ENCODE peak calls at places on chromosome 19, in eight cellular contexts. One of them, this sample, is unnamed.

GRCh38 chr19:45824531-45825262 is 9.6 kb upstream of the RSPH6A start:
- DNase-seq in T-cell: no peak
- DNase-seq in NCI-H2171: no peak
- DNase-seq in naive thymus-derived CD4-positive, alpha-beta T cell: no peak
- DNase-seq in sigmoid colon: no peak
- DNase-seq in Jurkat, Clone E6-1: peak; percentile 66
- DNase-seq in AG10803: no peak
- DNase-seq in WTC11: no peak
- DNase-seq in this sample: no peak

GRCh38 chr19:6712231-6712630 is 8.2 kb downstream of the C3 start:
- DNase-seq in T-cell: no peak
- DNase-seq in NCI-H2171: no peak
- DNase-seq in naive thymus-derived CD4-positive, alpha-beta T cell: no peak
- DNase-seq in sigmoid colon: no peak
- DNase-seq in Jurkat, Clone E6-1: no peak
- DNase-seq in AG10803: no peak
- DNase-seq in WTC11: no peak
- DNase-seq in this sample: no peak

GRCh38 chr19:48638831-48639381 is 1.7 kb upstream of the DBP start:
- DNase-seq in T-cell: no peak
- DNase-seq in NCI-H2171: no peak
- DNase-seq in naive thymus-derived CD4-positive, alpha-beta T cell: no peak
- DNase-seq in sigmoid colon: no peak
- DNase-seq in Jurkat, Clone E6-1: no peak
- DNase-seq in AG10803: no peak
- DNase-seq in WTC11: peak; percentile 68
- DNase-seq in this sample: no peak

GRCh38 chr19:31338069-31338767 is 11.0 kb downstream of the TSHZ3 start:
- DNase-seq in T-cell: peak; percentile 26
- DNase-seq in NCI-H2171: no peak
- DNase-seq in naive thymus-derived CD4-positive, alpha-beta T cell: no peak
- DNase-seq in sigmoid colon: peak; percentile 92
- DNase-seq in Jurkat, Clone E6-1: peak; percentile 41
- DNase-seq in AG10803: peak; percentile 29
- DNase-seq in WTC11: peak; percentile 79
- DNase-seq in this sample: peak; percentile 42

GRCh38 chr19:18939922-18940775 is 868 bp downstream of the HOMER3 start:
- DNase-seq in T-cell: no peak
- DNase-seq in NCI-H2171: no peak
- DNase-seq in naive thymus-derived CD4-positive, alpha-beta T cell: no peak
- DNase-seq in sigmoid colon: peak; percentile 84
- DNase-seq in Jurkat, Clone E6-1: no peak
- DNase-seq in AG10803: peak; percentile 44
- DNase-seq in WTC11: peak; percentile 80
- DNase-seq in this sample: peak; percentile 26

GRCh38 chr19:19087676-19088075 is 23.9 kb downstream of the SLC25A42 start:
- DNase-seq in T-cell: no peak
- DNase-seq in NCI-H2171: no peak
- DNase-seq in naive thymus-derived CD4-positive, alpha-beta T cell: no peak
- DNase-seq in sigmoid colon: no peak
- DNase-seq in Jurkat, Clone E6-1: no peak
- DNase-seq in AG10803: no peak
- DNase-seq in WTC11: no peak
- DNase-seq in this sample: no peak

GRCh38 chr19:7916137-7916907 is 1.7 kb downstream of the TGFBR3L start:
- DNase-seq in T-cell: peak; percentile 49
- DNase-seq in NCI-H2171: peak; percentile 55
- DNase-seq in naive thymus-derived CD4-positive, alpha-beta T cell: no peak
- DNase-seq in sigmoid colon: no peak
- DNase-seq in Jurkat, Clone E6-1: peak; percentile 41
- DNase-seq in AG10803: no peak
- DNase-seq in WTC11: peak; percentile 60
- DNase-seq in this sample: no peak

GRCh38 chr19:33345163-33345562 is 28.3 kb upstream of the CEBPG start:
- DNase-seq in T-cell: no peak
- DNase-seq in NCI-H2171: no peak
- DNase-seq in naive thymus-derived CD4-positive, alpha-beta T cell: no peak
- DNase-seq in sigmoid colon: no peak
- DNase-seq in Jurkat, Clone E6-1: no peak
- DNase-seq in AG10803: no peak
- DNase-seq in WTC11: no peak
- DNase-seq in this sample: no peak

GRCh38 chr19:51600940-51601575 is 29.1 kb downstream of the SIGLEC5 start:
- DNase-seq in T-cell: peak; percentile 4
- DNase-seq in NCI-H2171: no peak
- DNase-seq in naive thymus-derived CD4-positive, alpha-beta T cell: no peak
- DNase-seq in sigmoid colon: no peak
- DNase-seq in Jurkat, Clone E6-1: no peak
- DNase-seq in AG10803: no peak
- DNase-seq in WTC11: peak; percentile 44
- DNase-seq in this sample: no peak

GRCh38 chr19:46660008-46660517 is 919 bp downstream of the DACT3 start:
- DNase-seq in T-cell: no peak
- DNase-seq in NCI-H2171: no peak
- DNase-seq in naive thymus-derived CD4-positive, alpha-beta T cell: no peak
- DNase-seq in sigmoid colon: peak; percentile 74
- DNase-seq in Jurkat, Clone E6-1: no peak
- DNase-seq in AG10803: no peak
- DNase-seq in WTC11: peak; percentile 38
- DNase-seq in this sample: no peak

GRCh38 chr19:39433480-39434079 is 2.2 kb downstream of the RPS16 start:
- DNase-seq in T-cell: no peak
- DNase-seq in NCI-H2171: no peak
- DNase-seq in naive thymus-derived CD4-positive, alpha-beta T cell: no peak
- DNase-seq in sigmoid colon: no peak
- DNase-seq in Jurkat, Clone E6-1: no peak
- DNase-seq in AG10803: no peak
- DNase-seq in WTC11: no peak
- DNase-seq in this sample: no peak

GRCh38 chr19:45498411-45499195 is at the start of gene PPM1N:
- DNase-seq in T-cell: peak; percentile 65
- DNase-seq in NCI-H2171: no peak
- DNase-seq in naive thymus-derived CD4-positive, alpha-beta T cell: peak; percentile 49
- DNase-seq in sigmoid colon: no peak
- DNase-seq in Jurkat, Clone E6-1: peak; percentile 59
- DNase-seq in AG10803: peak; percentile 19
- DNase-seq in WTC11: peak; percentile 80
- DNase-seq in this sample: no peak

GRCh38 chr19:5961969-5962945 is 15.7 kb downstream of the RANBP3 start:
- DNase-seq in T-cell: peak; percentile 76
- DNase-seq in NCI-H2171: peak; percentile 44
- DNase-seq in naive thymus-derived CD4-positive, alpha-beta T cell: peak; percentile 91
- DNase-seq in sigmoid colon: no peak
- DNase-seq in Jurkat, Clone E6-1: peak; percentile 86
- DNase-seq in AG10803: peak; percentile 67
- DNase-seq in WTC11: no peak
- DNase-seq in this sample: no peak

GRCh38 chr19:51259348-51260245 is 8.7 kb downstream of the SIGLECL1 start:
- DNase-seq in T-cell: peak; percentile 10
- DNase-seq in NCI-H2171: no peak
- DNase-seq in naive thymus-derived CD4-positive, alpha-beta T cell: no peak
- DNase-seq in sigmoid colon: no peak
- DNase-seq in Jurkat, Clone E6-1: peak; percentile 58
- DNase-seq in AG10803: peak; percentile 26
- DNase-seq in WTC11: peak; percentile 66
- DNase-seq in this sample: no peak

GRCh38 chr19:20664917-20665781 is 3.8 kb upstream of the ZNF626 start:
- DNase-seq in T-cell: no peak
- DNase-seq in NCI-H2171: no peak
- DNase-seq in naive thymus-derived CD4-positive, alpha-beta T cell: no peak
- DNase-seq in sigmoid colon: no peak
- DNase-seq in Jurkat, Clone E6-1: no peak
- DNase-seq in AG10803: peak; percentile 22
- DNase-seq in WTC11: peak; percentile 37
- DNase-seq in this sample: peak; percentile 9

GRCh38 chr19:12092065-12092867 is 27.7 kb downstream of the ZNF844 start:
- DNase-seq in T-cell: peak; percentile 37
- DNase-seq in NCI-H2171: no peak
- DNase-seq in naive thymus-derived CD4-positive, alpha-beta T cell: no peak
- DNase-seq in sigmoid colon: peak; percentile 92
- DNase-seq in Jurkat, Clone E6-1: peak; percentile 89
- DNase-seq in AG10803: peak; percentile 87
- DNase-seq in WTC11: peak; percentile 94
- DNase-seq in this sample: peak; percentile 78

GRCh38 chr19:51521357-51521756 is 10.1 kb downstream of the SIGLEC6 start:
- DNase-seq in T-cell: no peak
- DNase-seq in NCI-H2171: no peak
- DNase-seq in naive thymus-derived CD4-positive, alpha-beta T cell: no peak
- DNase-seq in sigmoid colon: no peak
- DNase-seq in Jurkat, Clone E6-1: no peak
- DNase-seq in AG10803: no peak
- DNase-seq in WTC11: no peak
- DNase-seq in this sample: no peak

GRCh38 chr19:42436006-42436405 is 6.7 kb downstream of the CXCL17 start:
- DNase-seq in T-cell: no peak
- DNase-seq in NCI-H2171: peak; percentile 86
- DNase-seq in naive thymus-derived CD4-positive, alpha-beta T cell: no peak
- DNase-seq in sigmoid colon: no peak
- DNase-seq in Jurkat, Clone E6-1: no peak
- DNase-seq in AG10803: peak; percentile 74
- DNase-seq in WTC11: no peak
- DNase-seq in this sample: no peak

GRCh38 chr19:35055715-35056179 is 14.2 kb downstream of the HPN start:
- DNase-seq in T-cell: no peak
- DNase-seq in NCI-H2171: peak; percentile 89
- DNase-seq in naive thymus-derived CD4-positive, alpha-beta T cell: no peak
- DNase-seq in sigmoid colon: no peak
- DNase-seq in Jurkat, Clone E6-1: no peak
- DNase-seq in AG10803: no peak
- DNase-seq in WTC11: peak; percentile 83
- DNase-seq in this sample: no peak

This sample was measured in astrocyte.